ENCODE peak calls at places on chromosome 12, in seven cellular contexts. U, J, S, H, W, T and P are unnamed samples.

GRCh38 chr12:104457746-104458644 is 1.2 kb downstream of the CHST11 start:
- DNase-seq in H (peak; percentile 55), J (no peak), W (no peak), S (peak; percentile 66), T (no peak), U (peak; percentile 48), P (peak; percentile 25)

GRCh38 chr12:14937689-14938088 is 648 bp downstream of the ERP27 start:
- DNase-seq in W (no peak), J (no peak), T (peak; percentile 19), H (no peak), U (no peak), S (peak; percentile 45), P (no peak)

GRCh38 chr12:2268478-2269286 is 215.9 kb downstream of the CACNA1C start:
- DNase-seq in W (peak; percentile 95), U (peak; percentile 39), T (no peak), H (no peak), J (peak; percentile 12), S (no peak), P (no peak)

GRCh38 chr12:765861-766260 is 13.5 kb downstream of the WNK1 start:
- DNase-seq in H (no peak), S (no peak), U (no peak), W (no peak), T (no peak), J (no peak), P (no peak)

GRCh38 chr12:43847427-43847826 is 11.5 kb downstream of the TMEM117 start:
- DNase-seq in W (peak; percentile 77), T (no peak), S (no peak), J (peak; percentile 27), U (no peak), H (no peak), P (peak; percentile 32)

GRCh38 chr12:88698471-88698870 is 118.2 kb upstream of the KITLG start:
- DNase-seq in H (no peak), W (no peak), J (no peak), S (no peak), U (no peak), T (no peak), P (peak; percentile 2)

GRCh38 chr12:101021442-101021841 is 188.6 kb downstream of the SLC5A8 start:
- DNase-seq in J (no peak), S (no peak), W (no peak), T (no peak), H (no peak), U (no peak), P (no peak)

GRCh38 chr12:92158711-92159534 is 13.3 kb upstream of the BTG1 start:
- DNase-seq in J (peak; percentile 9), W (no peak), T (no peak), S (no peak), H (no peak), U (no peak), P (no peak)

GRCh38 chr12:98595152-98595988 is 1.9 kb downstream of the SLC25A3 start:
- DNase-seq in H (no peak), S (no peak), W (peak; percentile 76), J (peak; percentile 77), U (peak; percentile 26), T (no peak), P (peak; percentile 32)

GRCh38 chr12:100895197-100895596 is 100.6 kb downstream of the ANO4 start:
- DNase-seq in U (no peak), J (no peak), S (no peak), T (no peak), H (no peak), W (no peak), P (no peak)

GRCh38 chr12:69354561-69355187 is 4.9 kb upstream of the YEATS4 start:
- DNase-seq in T (no peak), H (peak; percentile 42), W (no peak), U (no peak), S (no peak), J (no peak), P (no peak)

GRCh38 chr12:63928305-63928704 is 83.8 kb downstream of the SRGAP1 start:
- DNase-seq in T (no peak), W (no peak), H (no peak), J (no peak), U (no peak), S (no peak), P (no peak)

GRCh38 chr12:2052861-2053674 is at the start of gene CACNA1C:
- DNase-seq in H (no peak), S (peak; percentile 71), U (peak; percentile 87), W (peak; percentile 47), T (no peak), J (peak; percentile 59), P (peak; percentile 71)

GRCh38 chr12:2373307-2373706 is 320.5 kb downstream of the CACNA1C start:
- DNase-seq in T (no peak), J (no peak), W (no peak), H (no peak), S (no peak), U (no peak), P (no peak)

GRCh38 chr12:105805730-105806390 is 332.9 kb downstream of the NUAK1 start:
- DNase-seq in H (no peak), T (no peak), J (no peak), S (no peak), U (no peak), W (no peak), P (no peak)

GRCh38 chr12:50999139-50999538 is 27.0 kb downstream of the SLC11A2 start:
- DNase-seq in U (no peak), T (no peak), S (no peak), H (no peak), W (no peak), J (no peak), P (no peak)

GRCh38 chr12:95908573-95908972 is 33.8 kb downstream of the CCDC38 start:
- DNase-seq in T (no peak), S (no peak), H (no peak), J (peak; percentile 58), W (peak; percentile 30), U (no peak), P (no peak)

GRCh38 chr12:87074801-87075200 is 818.6 kb upstream of the MGAT4C start:
- DNase-seq in S (no peak), T (no peak), J (no peak), W (no peak), U (no peak), H (no peak), P (no peak)

GRCh38 chr12:58496411-58496810 is 423.9 kb downstream of the LRIG3 start:
- DNase-seq in H (no peak), U (no peak), J (no peak), S (no peak), W (peak; percentile 26), T (no peak), P (no peak)

GRCh38 chr12:124992874-124993567 is 424 bp upstream of the BRI3BP start:
- DNase-seq in T (peak; percentile 91), J (peak; percentile 28), U (peak; percentile 86), W (peak; percentile 29), S (peak; percentile 97), H (peak; percentile 92), P (peak; percentile 82)

GRCh38 chr12:88549929-88550328 is 30.3 kb downstream of the KITLG start:
- DNase-seq in T (no peak), H (no peak), S (no peak), W (no peak), U (no peak), J (no peak), P (no peak)

GRCh38 chr12:96445743-96446655 is 43.4 kb upstream of the CFAP54 start:
- DNase-seq in T (no peak), W (peak; percentile 98), H (peak; percentile 75), J (peak; percentile 97), U (no peak), S (no peak), P (peak; percentile 73)

GRCh38 chr12:4380332-4380731 is 820 bp upstream of the FGF23 start:
- DNase-seq in U (no peak), H (no peak), J (no peak), W (no peak), S (no peak), T (no peak), P (no peak)

GRCh38 chr12:24565300-24565699 is 383.6 kb downstream of the BCAT1 start:
- DNase-seq in T (no peak), W (no peak), J (no peak), S (peak; percentile 50), U (no peak), H (no peak), P (no peak)

GRCh38 chr12:31118347-31118830 is 44.7 kb downstream of the DDX11 start:
- DNase-seq in W (no peak), J (no peak), U (peak; percentile 49), S (peak; percentile 66), H (peak; percentile 25), T (no peak), P (peak; percentile 63)

DNA sequence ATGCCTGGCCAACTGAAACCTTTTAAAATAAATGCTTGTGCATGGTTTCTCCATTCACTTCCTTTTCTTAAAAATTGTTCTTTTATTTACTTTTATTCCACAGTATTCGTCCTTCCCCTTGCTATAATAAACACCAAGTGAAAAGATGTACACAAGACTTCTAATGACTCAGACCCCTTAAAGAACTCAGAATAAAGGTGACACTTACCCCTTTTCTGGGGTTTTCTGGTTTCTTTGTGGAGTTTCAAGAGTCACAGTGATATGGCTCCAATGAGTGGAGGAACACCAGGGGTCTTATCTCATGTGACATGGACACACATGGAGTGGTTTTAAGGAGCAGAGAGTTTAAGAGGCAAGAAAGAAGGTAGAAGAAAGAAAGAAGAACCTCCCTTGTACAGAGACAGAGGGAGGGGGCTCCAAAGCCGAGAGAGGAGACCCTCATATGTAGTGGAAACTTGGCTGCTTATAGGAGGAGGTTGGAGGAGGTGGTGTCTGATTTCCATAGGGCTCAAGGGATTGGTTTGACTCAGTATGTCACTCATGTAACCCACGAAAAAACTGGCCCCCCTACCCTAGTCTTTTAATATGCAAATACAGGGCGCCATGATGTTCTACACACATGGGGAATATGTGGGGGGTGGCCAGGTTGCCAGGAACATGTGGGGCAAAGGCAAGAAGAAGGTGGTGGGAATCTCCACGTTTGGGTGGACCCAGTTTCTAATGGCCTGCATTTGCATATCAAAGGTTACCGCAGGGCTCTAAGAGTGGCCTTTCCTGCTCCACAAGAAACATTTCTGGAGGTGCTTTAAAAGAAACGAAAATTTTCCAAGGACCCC is 22.1 kb upstream of the CD69 start:
- DNase-seq in T (no peak), J (no peak), H (no peak), W (no peak), U (no peak), S (no peak), P (no peak)
- TF ChIP-seq EZH2 in T (no peak), J (no peak), H (no peak), W (no peak), U (no peak), S (no peak), P (no peak)

GRCh38 chr12:122160761-122161160 is 13.3 kb downstream of the IL31 start:
- DNase-seq in H (no peak), U (no peak), W (no peak), J (no peak), S (no peak), T (no peak), P (no peak)
- TF ChIP-seq CTCF in H (no peak), U (no peak), W (no peak), J (no peak), S (no peak), T (no peak), P (no peak)

GRCh38 chr12:111992464-111992863 is 20.5 kb downstream of the TMEM116 start:
- DNase-seq in J (no peak), W (no peak), H (no peak), U (no peak), S (no peak), T (no peak), P (no peak)
- TF ChIP-seq EZH2 in J (no peak), W (no peak), H (no peak), U (no peak), S (no peak), T (no peak), P (no peak)

DNA sequence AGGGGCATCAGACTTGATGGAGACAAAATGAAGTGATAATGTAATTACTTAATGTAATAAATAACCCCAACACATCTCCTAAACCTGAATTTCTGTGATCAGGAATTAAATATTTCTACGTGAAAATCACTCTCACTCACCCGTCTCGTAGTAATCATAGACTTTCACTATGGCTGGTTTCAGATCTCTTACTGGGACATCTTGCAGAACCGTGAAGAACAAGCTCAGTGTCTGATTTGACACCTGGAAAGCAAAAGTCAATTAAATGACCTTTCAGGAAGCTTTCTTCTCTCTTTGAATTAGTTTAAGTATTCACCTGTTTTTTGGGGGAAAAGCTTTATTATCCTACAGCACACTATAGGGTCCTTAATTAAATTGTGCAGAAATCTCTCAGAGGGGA is 47.1 kb downstream of the A2M start:
- DNase-seq in U (no peak), T (no peak), S (no peak), J (no peak), W (no peak), H (no peak), P (no peak)
- TF ChIP-seq CTCF in U (no peak), T (no peak), S (no peak), J (no peak), W (no peak), H (no peak), P (no peak)